ENCODE peak calls at places on chromosomes 5 and 9, in ten cellular contexts. One of them, this sample, is unnamed.

GRCh38 chr9:130459151-130459550 is 14.4 kb downstream of the ASS1 start:
- DNase-seq in psoas muscle: no peak
- DNase-seq in HepG2: no peak
- DNase-seq in HT1080: no peak
- DNase-seq in ovary: no peak
- DNase-seq in heart right ventricle: no peak
- DNase-seq in activated CD4-positive, alpha-beta T cell treated with anti-CD3 and anti-CD28 coated beads for 24 hours: no peak
- DNase-seq in stimulated activated naive B cell treated with anti-CD40 and anti-IgM and Interleukin-4, amounts not matched to agents 10 μg/mL and 1 μg/mL and 100 μg/mL, for 72 hours: no peak
- DNase-seq in stimulated activated CD4-positive, alpha-beta T cell treated with anti-CD3 and anti-CD28 coated beads, TNF-alpha, amount 100 ng/mL, for 4 hours: no peak
- DNase-seq in heart left ventricle: no peak
- DNase-seq in this sample: no peak

GRCh38 chr5:10323588-10324488 is 16.1 kb upstream of the CMBL start:
- DNase-seq in psoas muscle: no peak
- DNase-seq in HepG2: peak
- DNase-seq in HT1080: no peak
- DNase-seq in ovary: no peak
- DNase-seq in heart right ventricle: no peak
- DNase-seq in activated CD4-positive, alpha-beta T cell treated with anti-CD3 and anti-CD28 coated beads for 24 hours: no peak
- DNase-seq in stimulated activated naive B cell treated with anti-CD40 and anti-IgM and Interleukin-4, amounts not matched to agents 10 μg/mL and 1 μg/mL and 100 μg/mL, for 72 hours: no peak
- DNase-seq in stimulated activated CD4-positive, alpha-beta T cell treated with anti-CD3 and anti-CD28 coated beads, TNF-alpha, amount 100 ng/mL, for 4 hours: no peak
- DNase-seq in heart left ventricle: no peak
- DNase-seq in this sample: no peak

GRCh38 chr5:134969166-134969565 is 1.5 kb downstream of the CATSPER3 start:
- DNase-seq in psoas muscle: no peak
- DNase-seq in HepG2: no peak
- DNase-seq in HT1080: no peak
- DNase-seq in ovary: no peak
- DNase-seq in heart right ventricle: no peak
- DNase-seq in activated CD4-positive, alpha-beta T cell treated with anti-CD3 and anti-CD28 coated beads for 24 hours: no peak
- DNase-seq in stimulated activated naive B cell treated with anti-CD40 and anti-IgM and Interleukin-4, amounts not matched to agents 10 μg/mL and 1 μg/mL and 100 μg/mL, for 72 hours: no peak
- DNase-seq in stimulated activated CD4-positive, alpha-beta T cell treated with anti-CD3 and anti-CD28 coated beads, TNF-alpha, amount 100 ng/mL, for 4 hours: no peak
- DNase-seq in heart left ventricle: no peak
- DNase-seq in this sample: no peak

GRCh38 chr5:34656001-34656699 is at the start of gene RAI14:
- DNase-seq in psoas muscle: peak
- DNase-seq in HepG2: peak
- DNase-seq in HT1080: peak
- DNase-seq in ovary: peak
- DNase-seq in heart right ventricle: peak
- DNase-seq in activated CD4-positive, alpha-beta T cell treated with anti-CD3 and anti-CD28 coated beads for 24 hours: peak
- DNase-seq in stimulated activated naive B cell treated with anti-CD40 and anti-IgM and Interleukin-4, amounts not matched to agents 10 μg/mL and 1 μg/mL and 100 μg/mL, for 72 hours: peak
- DNase-seq in stimulated activated CD4-positive, alpha-beta T cell treated with anti-CD3 and anti-CD28 coated beads, TNF-alpha, amount 100 ng/mL, for 4 hours: no peak
- DNase-seq in heart left ventricle: peak
- DNase-seq in this sample: peak

GRCh38 chr5:96601200-96601599 is 61.0 kb upstream of the CAST start:
- DNase-seq in psoas muscle: no peak
- DNase-seq in HepG2: no peak
- DNase-seq in HT1080: peak
- DNase-seq in ovary: no peak
- DNase-seq in heart right ventricle: no peak
- DNase-seq in activated CD4-positive, alpha-beta T cell treated with anti-CD3 and anti-CD28 coated beads for 24 hours: no peak
- DNase-seq in stimulated activated naive B cell treated with anti-CD40 and anti-IgM and Interleukin-4, amounts not matched to agents 10 μg/mL and 1 μg/mL and 100 μg/mL, for 72 hours: no peak
- DNase-seq in stimulated activated CD4-positive, alpha-beta T cell treated with anti-CD3 and anti-CD28 coated beads, TNF-alpha, amount 100 ng/mL, for 4 hours: no peak
- DNase-seq in heart left ventricle: no peak
- DNase-seq in this sample: no peak

GRCh38 chr9:16308645-16309044 is 561.8 kb downstream of the BNC2 start:
- DNase-seq in psoas muscle: no peak
- DNase-seq in HepG2: no peak
- DNase-seq in HT1080: no peak
- DNase-seq in ovary: no peak
- DNase-seq in heart right ventricle: no peak
- DNase-seq in activated CD4-positive, alpha-beta T cell treated with anti-CD3 and anti-CD28 coated beads for 24 hours: no peak
- DNase-seq in stimulated activated naive B cell treated with anti-CD40 and anti-IgM and Interleukin-4, amounts not matched to agents 10 μg/mL and 1 μg/mL and 100 μg/mL, for 72 hours: no peak
- DNase-seq in stimulated activated CD4-positive, alpha-beta T cell treated with anti-CD3 and anti-CD28 coated beads, TNF-alpha, amount 100 ng/mL, for 4 hours: no peak
- DNase-seq in heart left ventricle: no peak
- DNase-seq in this sample: no peak

GRCh38 chr5:83925952-83926351 is 205.3 kb upstream of the HAPLN1 start:
- DNase-seq in psoas muscle: no peak
- DNase-seq in HepG2: no peak
- DNase-seq in HT1080: no peak
- DNase-seq in ovary: no peak
- DNase-seq in heart right ventricle: no peak
- DNase-seq in activated CD4-positive, alpha-beta T cell treated with anti-CD3 and anti-CD28 coated beads for 24 hours: no peak
- DNase-seq in stimulated activated naive B cell treated with anti-CD40 and anti-IgM and Interleukin-4, amounts not matched to agents 10 μg/mL and 1 μg/mL and 100 μg/mL, for 72 hours: no peak
- DNase-seq in stimulated activated CD4-positive, alpha-beta T cell treated with anti-CD3 and anti-CD28 coated beads, TNF-alpha, amount 100 ng/mL, for 4 hours: no peak
- DNase-seq in heart left ventricle: no peak
- DNase-seq in this sample: no peak

GRCh38 chr5:78638423-78638822 is 10.1 kb downstream of the LHFPL2 start:
- DNase-seq in psoas muscle: peak
- DNase-seq in HepG2: peak
- DNase-seq in HT1080: peak
- DNase-seq in ovary: peak
- DNase-seq in heart right ventricle: peak
- DNase-seq in activated CD4-positive, alpha-beta T cell treated with anti-CD3 and anti-CD28 coated beads for 24 hours: no peak
- DNase-seq in stimulated activated naive B cell treated with anti-CD40 and anti-IgM and Interleukin-4, amounts not matched to agents 10 μg/mL and 1 μg/mL and 100 μg/mL, for 72 hours: no peak
- DNase-seq in stimulated activated CD4-positive, alpha-beta T cell treated with anti-CD3 and anti-CD28 coated beads, TNF-alpha, amount 100 ng/mL, for 4 hours: no peak
- DNase-seq in heart left ventricle: peak
- DNase-seq in this sample: peak

GRCh38 chr9:120904999-120905793 is 21.4 kb downstream of the TRAF1 start:
- DNase-seq in psoas muscle: no peak
- DNase-seq in HepG2: no peak
- DNase-seq in HT1080: no peak
- DNase-seq in ovary: no peak
- DNase-seq in heart right ventricle: no peak
- DNase-seq in activated CD4-positive, alpha-beta T cell treated with anti-CD3 and anti-CD28 coated beads for 24 hours: no peak
- DNase-seq in stimulated activated naive B cell treated with anti-CD40 and anti-IgM and Interleukin-4, amounts not matched to agents 10 μg/mL and 1 μg/mL and 100 μg/mL, for 72 hours: no peak
- DNase-seq in stimulated activated CD4-positive, alpha-beta T cell treated with anti-CD3 and anti-CD28 coated beads, TNF-alpha, amount 100 ng/mL, for 4 hours: no peak
- DNase-seq in heart left ventricle: no peak
- DNase-seq in this sample: no peak

GRCh38 chr5:159242153-159242552 is 20.9 kb upstream of the UBLCP1 start:
- DNase-seq in psoas muscle: no peak
- DNase-seq in HepG2: no peak
- DNase-seq in HT1080: peak
- DNase-seq in ovary: no peak
- DNase-seq in heart right ventricle: no peak
- DNase-seq in activated CD4-positive, alpha-beta T cell treated with anti-CD3 and anti-CD28 coated beads for 24 hours: no peak
- DNase-seq in stimulated activated naive B cell treated with anti-CD40 and anti-IgM and Interleukin-4, amounts not matched to agents 10 μg/mL and 1 μg/mL and 100 μg/mL, for 72 hours: no peak
- DNase-seq in stimulated activated CD4-positive, alpha-beta T cell treated with anti-CD3 and anti-CD28 coated beads, TNF-alpha, amount 100 ng/mL, for 4 hours: no peak
- DNase-seq in heart left ventricle: no peak
- DNase-seq in this sample: no peak

GRCh38 chr5:154237946-154238345 is 47.4 kb downstream of the GALNT10 start:
- DNase-seq in psoas muscle: no peak
- DNase-seq in HepG2: no peak
- DNase-seq in HT1080: no peak
- DNase-seq in ovary: no peak
- DNase-seq in heart right ventricle: no peak
- DNase-seq in activated CD4-positive, alpha-beta T cell treated with anti-CD3 and anti-CD28 coated beads for 24 hours: no peak
- DNase-seq in stimulated activated naive B cell treated with anti-CD40 and anti-IgM and Interleukin-4, amounts not matched to agents 10 μg/mL and 1 μg/mL and 100 μg/mL, for 72 hours: no peak
- DNase-seq in stimulated activated CD4-positive, alpha-beta T cell treated with anti-CD3 and anti-CD28 coated beads, TNF-alpha, amount 100 ng/mL, for 4 hours: no peak
- DNase-seq in heart left ventricle: no peak
- DNase-seq in this sample: no peak

GRCh38 chr5:13348568-13348967 is 595.9 kb downstream of the DNAH5 start:
- DNase-seq in psoas muscle: no peak
- DNase-seq in HepG2: no peak
- DNase-seq in HT1080: no peak
- DNase-seq in ovary: no peak
- DNase-seq in heart right ventricle: no peak
- DNase-seq in activated CD4-positive, alpha-beta T cell treated with anti-CD3 and anti-CD28 coated beads for 24 hours: no peak
- DNase-seq in stimulated activated naive B cell treated with anti-CD40 and anti-IgM and Interleukin-4, amounts not matched to agents 10 μg/mL and 1 μg/mL and 100 μg/mL, for 72 hours: no peak
- DNase-seq in stimulated activated CD4-positive, alpha-beta T cell treated with anti-CD3 and anti-CD28 coated beads, TNF-alpha, amount 100 ng/mL, for 4 hours: no peak
- DNase-seq in heart left ventricle: no peak
- DNase-seq in this sample: no peak

GRCh38 chr5:95304706-95305105 is 19.8 kb upstream of the MCTP1 start:
- DNase-seq in psoas muscle: no peak
- DNase-seq in HepG2: no peak
- DNase-seq in HT1080: no peak
- DNase-seq in ovary: no peak
- DNase-seq in heart right ventricle: no peak
- DNase-seq in activated CD4-positive, alpha-beta T cell treated with anti-CD3 and anti-CD28 coated beads for 24 hours: no peak
- DNase-seq in stimulated activated naive B cell treated with anti-CD40 and anti-IgM and Interleukin-4, amounts not matched to agents 10 μg/mL and 1 μg/mL and 100 μg/mL, for 72 hours: no peak
- DNase-seq in stimulated activated CD4-positive, alpha-beta T cell treated with anti-CD3 and anti-CD28 coated beads, TNF-alpha, amount 100 ng/mL, for 4 hours: no peak
- DNase-seq in heart left ventricle: no peak
- DNase-seq in this sample: no peak

GRCh38 chr5:159456722-159457462 is 126.6 kb upstream of the IL12B start:
- DNase-seq in psoas muscle: no peak
- DNase-seq in HepG2: no peak
- DNase-seq in HT1080: peak
- DNase-seq in ovary: no peak
- DNase-seq in heart right ventricle: no peak
- DNase-seq in activated CD4-positive, alpha-beta T cell treated with anti-CD3 and anti-CD28 coated beads for 24 hours: peak
- DNase-seq in stimulated activated naive B cell treated with anti-CD40 and anti-IgM and Interleukin-4, amounts not matched to agents 10 μg/mL and 1 μg/mL and 100 μg/mL, for 72 hours: peak
- DNase-seq in stimulated activated CD4-positive, alpha-beta T cell treated with anti-CD3 and anti-CD28 coated beads, TNF-alpha, amount 100 ng/mL, for 4 hours: peak
- DNase-seq in heart left ventricle: no peak
- DNase-seq in this sample: no peak

GRCh38 chr5:36199620-36200019 is 42.1 kb downstream of the NADK2 start:
- DNase-seq in psoas muscle: no peak
- DNase-seq in HepG2: no peak
- DNase-seq in HT1080: no peak
- DNase-seq in ovary: no peak
- DNase-seq in heart right ventricle: no peak
- DNase-seq in activated CD4-positive, alpha-beta T cell treated with anti-CD3 and anti-CD28 coated beads for 24 hours: no peak
- DNase-seq in stimulated activated naive B cell treated with anti-CD40 and anti-IgM and Interleukin-4, amounts not matched to agents 10 μg/mL and 1 μg/mL and 100 μg/mL, for 72 hours: no peak
- DNase-seq in stimulated activated CD4-positive, alpha-beta T cell treated with anti-CD3 and anti-CD28 coated beads, TNF-alpha, amount 100 ng/mL, for 4 hours: no peak
- DNase-seq in heart left ventricle: no peak
- DNase-seq in this sample: no peak

GRCh38 chr9:89365532-89365912 is 47.2 kb downstream of the SECISBP2 start:
- DNase-seq in psoas muscle: no peak
- DNase-seq in HepG2: no peak
- DNase-seq in HT1080: no peak
- DNase-seq in ovary: no peak
- DNase-seq in heart right ventricle: no peak
- DNase-seq in activated CD4-positive, alpha-beta T cell treated with anti-CD3 and anti-CD28 coated beads for 24 hours: no peak
- DNase-seq in stimulated activated naive B cell treated with anti-CD40 and anti-IgM and Interleukin-4, amounts not matched to agents 10 μg/mL and 1 μg/mL and 100 μg/mL, for 72 hours: no peak
- DNase-seq in stimulated activated CD4-positive, alpha-beta T cell treated with anti-CD3 and anti-CD28 coated beads, TNF-alpha, amount 100 ng/mL, for 4 hours: no peak
- DNase-seq in heart left ventricle: no peak
- DNase-seq in this sample: no peak

GRCh38 chr5:82931110-82931509 is 146.1 kb downstream of the TMEM167A start:
- DNase-seq in psoas muscle: no peak
- DNase-seq in HepG2: no peak
- DNase-seq in HT1080: peak
- DNase-seq in ovary: no peak
- DNase-seq in heart right ventricle: no peak
- DNase-seq in activated CD4-positive, alpha-beta T cell treated with anti-CD3 and anti-CD28 coated beads for 24 hours: no peak
- DNase-seq in stimulated activated naive B cell treated with anti-CD40 and anti-IgM and Interleukin-4, amounts not matched to agents 10 μg/mL and 1 μg/mL and 100 μg/mL, for 72 hours: no peak
- DNase-seq in stimulated activated CD4-positive, alpha-beta T cell treated with anti-CD3 and anti-CD28 coated beads, TNF-alpha, amount 100 ng/mL, for 4 hours: no peak
- DNase-seq in heart left ventricle: no peak
- DNase-seq in this sample: no peak

GRCh38 chr5:74643160-74643562 is 2.6 kb upstream of the ENC1 start:
- DNase-seq in psoas muscle: no peak
- DNase-seq in HepG2: peak
- DNase-seq in HT1080: peak
- DNase-seq in ovary: no peak
- DNase-seq in heart right ventricle: no peak
- DNase-seq in activated CD4-positive, alpha-beta T cell treated with anti-CD3 and anti-CD28 coated beads for 24 hours: no peak
- DNase-seq in stimulated activated naive B cell treated with anti-CD40 and anti-IgM and Interleukin-4, amounts not matched to agents 10 μg/mL and 1 μg/mL and 100 μg/mL, for 72 hours: no peak
- DNase-seq in stimulated activated CD4-positive, alpha-beta T cell treated with anti-CD3 and anti-CD28 coated beads, TNF-alpha, amount 100 ng/mL, for 4 hours: no peak
- DNase-seq in heart left ventricle: peak
- DNase-seq in this sample: no peak

GRCh38 chr5:39780341-39780740 is 355.6 kb upstream of the DAB2 start:
- DNase-seq in psoas muscle: no peak
- DNase-seq in HepG2: no peak
- DNase-seq in HT1080: no peak
- DNase-seq in ovary: no peak
- DNase-seq in heart right ventricle: no peak
- DNase-seq in activated CD4-positive, alpha-beta T cell treated with anti-CD3 and anti-CD28 coated beads for 24 hours: no peak
- DNase-seq in stimulated activated naive B cell treated with anti-CD40 and anti-IgM and Interleukin-4, amounts not matched to agents 10 μg/mL and 1 μg/mL and 100 μg/mL, for 72 hours: no peak
- DNase-seq in stimulated activated CD4-positive, alpha-beta T cell treated with anti-CD3 and anti-CD28 coated beads, TNF-alpha, amount 100 ng/mL, for 4 hours: no peak
- DNase-seq in heart left ventricle: no peak
- DNase-seq in this sample: no peak

GRCh38 chr5:95779611-95780010 is 42.9 kb downstream of the GLRX start:
- DNase-seq in psoas muscle: no peak
- DNase-seq in HepG2: no peak
- DNase-seq in HT1080: no peak
- DNase-seq in ovary: no peak
- DNase-seq in heart right ventricle: no peak
- DNase-seq in activated CD4-positive, alpha-beta T cell treated with anti-CD3 and anti-CD28 coated beads for 24 hours: no peak
- DNase-seq in stimulated activated naive B cell treated with anti-CD40 and anti-IgM and Interleukin-4, amounts not matched to agents 10 μg/mL and 1 μg/mL and 100 μg/mL, for 72 hours: no peak
- DNase-seq in stimulated activated CD4-positive, alpha-beta T cell treated with anti-CD3 and anti-CD28 coated beads, TNF-alpha, amount 100 ng/mL, for 4 hours: no peak
- DNase-seq in heart left ventricle: no peak
- DNase-seq in this sample: no peak

GRCh38 chr9:10411272-10411671 is 201.5 kb downstream of the PTPRD start:
- DNase-seq in psoas muscle: no peak
- DNase-seq in HepG2: no peak
- DNase-seq in HT1080: no peak
- DNase-seq in ovary: no peak
- DNase-seq in heart right ventricle: no peak
- DNase-seq in activated CD4-positive, alpha-beta T cell treated with anti-CD3 and anti-CD28 coated beads for 24 hours: no peak
- DNase-seq in stimulated activated naive B cell treated with anti-CD40 and anti-IgM and Interleukin-4, amounts not matched to agents 10 μg/mL and 1 μg/mL and 100 μg/mL, for 72 hours: no peak
- DNase-seq in stimulated activated CD4-positive, alpha-beta T cell treated with anti-CD3 and anti-CD28 coated beads, TNF-alpha, amount 100 ng/mL, for 4 hours: no peak
- DNase-seq in heart left ventricle: no peak
- DNase-seq in this sample: no peak

GRCh38 chr5:172887735-172888134 is 53.7 kb downstream of the ERGIC1 start:
- DNase-seq in psoas muscle: peak
- DNase-seq in HepG2: no peak
- DNase-seq in HT1080: no peak
- DNase-seq in ovary: peak
- DNase-seq in heart right ventricle: no peak
- DNase-seq in activated CD4-positive, alpha-beta T cell treated with anti-CD3 and anti-CD28 coated beads for 24 hours: no peak
- DNase-seq in stimulated activated naive B cell treated with anti-CD40 and anti-IgM and Interleukin-4, amounts not matched to agents 10 μg/mL and 1 μg/mL and 100 μg/mL, for 72 hours: no peak
- DNase-seq in stimulated activated CD4-positive, alpha-beta T cell treated with anti-CD3 and anti-CD28 coated beads, TNF-alpha, amount 100 ng/mL, for 4 hours: no peak
- DNase-seq in heart left ventricle: peak
- DNase-seq in this sample: peak

GRCh38 chr9:119370816-119371215 is 1.6 kb upstream of the BRINP1 start:
- DNase-seq in psoas muscle: peak
- DNase-seq in HepG2: peak
- DNase-seq in HT1080: peak
- DNase-seq in ovary: no peak
- DNase-seq in heart right ventricle: peak
- DNase-seq in activated CD4-positive, alpha-beta T cell treated with anti-CD3 and anti-CD28 coated beads for 24 hours: no peak
- DNase-seq in stimulated activated naive B cell treated with anti-CD40 and anti-IgM and Interleukin-4, amounts not matched to agents 10 μg/mL and 1 μg/mL and 100 μg/mL, for 72 hours: no peak
- DNase-seq in stimulated activated CD4-positive, alpha-beta T cell treated with anti-CD3 and anti-CD28 coated beads, TNF-alpha, amount 100 ng/mL, for 4 hours: no peak
- DNase-seq in heart left ventricle: peak
- DNase-seq in this sample: peak

GRCh38 chr9:13213337-13213736 is 66.2 kb downstream of the MPDZ start:
- DNase-seq in psoas muscle: no peak
- DNase-seq in HepG2: peak
- DNase-seq in HT1080: peak
- DNase-seq in ovary: no peak
- DNase-seq in heart right ventricle: no peak
- DNase-seq in activated CD4-positive, alpha-beta T cell treated with anti-CD3 and anti-CD28 coated beads for 24 hours: no peak
- DNase-seq in stimulated activated naive B cell treated with anti-CD40 and anti-IgM and Interleukin-4, amounts not matched to agents 10 μg/mL and 1 μg/mL and 100 μg/mL, for 72 hours: no peak
- DNase-seq in stimulated activated CD4-positive, alpha-beta T cell treated with anti-CD3 and anti-CD28 coated beads, TNF-alpha, amount 100 ng/mL, for 4 hours: no peak
- DNase-seq in heart left ventricle: no peak
- DNase-seq in this sample: no peak

GRCh38 chr9:93671030-93671358 is 94.6 kb downstream of the PHF2 start:
- DNase-seq in psoas muscle: no peak
- DNase-seq in HepG2: no peak
- DNase-seq in HT1080: no peak
- DNase-seq in ovary: peak
- DNase-seq in heart right ventricle: no peak
- DNase-seq in activated CD4-positive, alpha-beta T cell treated with anti-CD3 and anti-CD28 coated beads for 24 hours: no peak
- DNase-seq in stimulated activated naive B cell treated with anti-CD40 and anti-IgM and Interleukin-4, amounts not matched to agents 10 μg/mL and 1 μg/mL and 100 μg/mL, for 72 hours: no peak
- DNase-seq in stimulated activated CD4-positive, alpha-beta T cell treated with anti-CD3 and anti-CD28 coated beads, TNF-alpha, amount 100 ng/mL, for 4 hours: no peak
- DNase-seq in heart left ventricle: no peak
- DNase-seq in this sample: no peak